ENCODE peak calls at places on chromosomes 2 and 18, in nine cellular contexts. One of them, this sample, is unnamed.

GRCh38 chr2:55120634-55121359 is 70.5 kb upstream of the RTN4 start:
- DNase-seq in body of pancreas: no peak
- DNase-seq in GM12878: no peak
- DNase-seq in OCI-LY7: no peak
- DNase-seq in ascending aorta: no peak
- DNase-seq in IMR-90: peak
- DNase-seq in upper lobe of right lung: peak
- DNase-seq in neural progenitor cell: peak
- DNase-seq in brain microvascular endothelial cell: peak
- DNase-seq in this sample: peak

GRCh38 chr2:229273384-229274338 is 2.6 kb upstream of the PID1 start:
- DNase-seq in neural progenitor cell: peak
- DNase-seq in IMR-90: peak
- DNase-seq in GM12878: peak
- DNase-seq in upper lobe of right lung: peak
- DNase-seq in ascending aorta: no peak
- DNase-seq in body of pancreas: peak
- DNase-seq in OCI-LY7: peak
- DNase-seq in brain microvascular endothelial cell: peak
- DNase-seq in this sample: peak

GRCh38 chr2:86033751-86034680 is 71.7 kb downstream of the POLR1A start:
- DNase-seq in OCI-LY7: no peak
- DNase-seq in body of pancreas: no peak
- DNase-seq in upper lobe of right lung: no peak
- DNase-seq in IMR-90: no peak
- DNase-seq in ascending aorta: no peak
- DNase-seq in brain microvascular endothelial cell: no peak
- DNase-seq in neural progenitor cell: no peak
- DNase-seq in GM12878: no peak
- DNase-seq in this sample: no peak

GRCh38 chr18:28164772-28165483 is 12.0 kb downstream of the CDH2 start:
- DNase-seq in body of pancreas: no peak
- DNase-seq in IMR-90: no peak
- DNase-seq in OCI-LY7: no peak
- DNase-seq in ascending aorta: no peak
- DNase-seq in neural progenitor cell: no peak
- DNase-seq in brain microvascular endothelial cell: no peak
- DNase-seq in GM12878: no peak
- DNase-seq in upper lobe of right lung: no peak
- DNase-seq in this sample: no peak

GRCh38 chr2:65379721-65380171 is 52.7 kb downstream of the SPRED2 start:
- DNase-seq in ascending aorta: no peak
- DNase-seq in upper lobe of right lung: no peak
- DNase-seq in brain microvascular endothelial cell: no peak
- DNase-seq in GM12878: no peak
- DNase-seq in OCI-LY7: no peak
- DNase-seq in neural progenitor cell: no peak
- DNase-seq in IMR-90: no peak
- DNase-seq in body of pancreas: no peak
- DNase-seq in this sample: no peak

GRCh38 chr2:15058015-15058414 is 425.5 kb downstream of the LRATD1 start:
- DNase-seq in IMR-90: no peak
- DNase-seq in upper lobe of right lung: no peak
- DNase-seq in body of pancreas: no peak
- DNase-seq in brain microvascular endothelial cell: no peak
- DNase-seq in ascending aorta: no peak
- DNase-seq in neural progenitor cell: peak
- DNase-seq in GM12878: no peak
- DNase-seq in OCI-LY7: peak
- DNase-seq in this sample: no peak

GRCh38 chr2:36399050-36399449 is 43.5 kb downstream of the CRIM1 start:
- DNase-seq in OCI-LY7: no peak
- DNase-seq in GM12878: no peak
- DNase-seq in brain microvascular endothelial cell: no peak
- DNase-seq in neural progenitor cell: no peak
- DNase-seq in ascending aorta: no peak
- DNase-seq in upper lobe of right lung: no peak
- DNase-seq in IMR-90: no peak
- DNase-seq in body of pancreas: no peak
- DNase-seq in this sample: no peak

GRCh38 chr2:71336802-71337201 is 5.2 kb downstream of the ZNF638 start:
- DNase-seq in neural progenitor cell: no peak
- DNase-seq in GM12878: no peak
- DNase-seq in brain microvascular endothelial cell: no peak
- DNase-seq in OCI-LY7: no peak
- DNase-seq in upper lobe of right lung: no peak
- DNase-seq in ascending aorta: no peak
- DNase-seq in IMR-90: peak
- DNase-seq in body of pancreas: no peak
- DNase-seq in this sample: no peak

GRCh38 chr2:133667-134593 is 87.6 kb upstream of the FAM110C start:
- DNase-seq in upper lobe of right lung: no peak
- DNase-seq in IMR-90: no peak
- DNase-seq in OCI-LY7: no peak
- DNase-seq in body of pancreas: no peak
- DNase-seq in ascending aorta: no peak
- DNase-seq in GM12878: no peak
- DNase-seq in neural progenitor cell: no peak
- DNase-seq in brain microvascular endothelial cell: no peak
- DNase-seq in this sample: no peak

GRCh38 chr2:240567137-240567871 is 980 bp upstream of the RNPEPL1 start:
- DNase-seq in IMR-90: no peak
- DNase-seq in brain microvascular endothelial cell: no peak
- DNase-seq in neural progenitor cell: no peak
- DNase-seq in OCI-LY7: no peak
- DNase-seq in GM12878: no peak
- DNase-seq in upper lobe of right lung: peak
- DNase-seq in body of pancreas: peak
- DNase-seq in ascending aorta: no peak
- DNase-seq in this sample: peak

GRCh38 chr2:240569523-240569997 is 1.3 kb downstream of the RNPEPL1 start:
- DNase-seq in neural progenitor cell: no peak
- DNase-seq in IMR-90: no peak
- DNase-seq in ascending aorta: peak
- DNase-seq in GM12878: no peak
- DNase-seq in brain microvascular endothelial cell: no peak
- DNase-seq in upper lobe of right lung: peak
- DNase-seq in OCI-LY7: peak
- DNase-seq in body of pancreas: peak
- DNase-seq in this sample: no peak

GRCh38 chr2:240568678-240569522 is 616 bp downstream of the RNPEPL1 start:
- DNase-seq in neural progenitor cell: peak
- DNase-seq in GM12878: no peak
- DNase-seq in OCI-LY7: peak
- DNase-seq in body of pancreas: peak
- DNase-seq in upper lobe of right lung: peak
- DNase-seq in ascending aorta: no peak
- DNase-seq in brain microvascular endothelial cell: no peak
- DNase-seq in IMR-90: peak
- DNase-seq in this sample: peak

GRCh38 chr2:240566203-240567136 is 1.8 kb upstream of the RNPEPL1 start:
- DNase-seq in IMR-90: peak
- DNase-seq in brain microvascular endothelial cell: peak
- DNase-seq in OCI-LY7: peak
- DNase-seq in body of pancreas: peak
- DNase-seq in upper lobe of right lung: peak
- DNase-seq in GM12878: peak
- DNase-seq in neural progenitor cell: peak
- DNase-seq in ascending aorta: peak
- DNase-seq in this sample: peak

DNA sequence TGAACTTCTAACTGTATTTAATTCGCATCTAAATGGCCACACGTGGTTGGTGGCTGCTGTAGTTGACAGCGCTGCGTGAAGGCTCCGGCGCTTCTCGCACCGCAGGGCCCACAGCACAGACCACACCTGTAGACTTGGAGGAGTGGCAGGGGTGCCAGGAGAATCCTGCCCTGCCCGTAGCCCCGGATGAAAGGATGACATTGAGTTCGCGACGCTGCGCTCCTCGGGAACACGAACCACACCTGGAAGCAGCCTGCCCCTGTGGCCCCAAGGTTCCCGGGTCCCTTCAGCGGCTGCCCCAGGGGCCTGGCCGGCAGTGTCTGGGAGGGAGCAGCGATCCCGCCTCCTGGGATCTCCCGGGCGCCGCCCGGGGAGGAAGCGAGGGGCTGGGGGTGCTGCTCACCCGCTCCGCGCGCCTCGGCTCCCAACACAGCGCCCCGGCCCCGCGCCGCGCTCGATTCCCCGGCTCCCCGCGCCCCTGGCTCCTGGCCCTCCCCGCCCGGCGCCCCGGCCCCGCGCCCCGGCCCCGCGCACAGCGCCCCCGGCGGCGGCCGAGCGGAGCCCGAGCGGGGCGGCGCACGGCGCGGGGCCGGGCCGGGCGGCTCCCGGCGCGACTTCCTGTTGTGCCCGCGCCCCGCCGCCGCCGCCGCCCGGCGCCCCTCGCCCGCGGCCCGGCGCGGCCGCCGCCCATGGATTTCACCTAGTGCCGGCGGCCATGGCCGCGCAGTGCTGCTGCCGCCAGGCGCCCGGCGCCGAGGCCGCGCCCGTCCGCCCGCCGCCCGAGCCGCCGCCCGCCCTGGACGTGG is at the start of gene RNPEPL1:
- DNase-seq in brain microvascular endothelial cell: no peak
- DNase-seq in neural progenitor cell: peak
- DNase-seq in OCI-LY7: peak
- DNase-seq in GM12878: no peak
- DNase-seq in body of pancreas: peak
- DNase-seq in ascending aorta: no peak
- DNase-seq in upper lobe of right lung: peak
- DNase-seq in IMR-90: no peak
- DNase-seq in this sample: peak
- H3K27ac ChIP-seq in brain microvascular endothelial cell: peak
- H3K27ac ChIP-seq in neural progenitor cell: no peak
- H3K27ac ChIP-seq in OCI-LY7: peak
- H3K27ac ChIP-seq in GM12878: peak
- H3K27ac ChIP-seq in body of pancreas: peak
- H3K27ac ChIP-seq in ascending aorta: peak
- H3K27ac ChIP-seq in upper lobe of right lung: peak
- H3K27ac ChIP-seq in IMR-90: peak
- H3K27ac ChIP-seq in this sample: peak

DNA sequence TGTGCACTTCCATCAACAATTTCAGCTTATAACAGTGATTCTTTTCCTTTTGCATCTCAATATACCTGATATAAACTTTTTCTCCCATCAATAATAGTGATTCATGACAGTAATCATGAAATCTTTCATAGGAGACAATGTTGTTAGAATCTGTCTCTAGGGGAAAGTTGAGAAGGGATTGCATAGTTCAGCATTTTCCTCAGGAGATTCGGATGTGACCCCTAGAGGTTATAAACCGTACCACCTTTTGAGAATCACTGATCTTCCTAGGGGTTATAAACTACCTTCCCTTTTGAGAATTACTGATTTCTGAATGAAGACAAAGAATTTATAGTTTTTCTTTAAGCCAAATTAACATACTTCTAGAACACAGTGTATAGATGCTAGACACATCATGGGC is 53.0 kb upstream of the GALNT3 start:
- DNase-seq in body of pancreas: no peak
- DNase-seq in IMR-90: no peak
- DNase-seq in neural progenitor cell: no peak
- DNase-seq in OCI-LY7: peak
- DNase-seq in GM12878: no peak
- DNase-seq in brain microvascular endothelial cell: no peak
- DNase-seq in ascending aorta: no peak
- DNase-seq in upper lobe of right lung: no peak
- DNase-seq in this sample: no peak
- TF ChIP-seq CTCF in body of pancreas: no peak
- TF ChIP-seq CTCF in IMR-90: no peak
- TF ChIP-seq CTCF in neural progenitor cell: peak
- TF ChIP-seq CTCF in OCI-LY7: peak
- TF ChIP-seq CTCF in GM12878: no peak
- TF ChIP-seq CTCF in brain microvascular endothelial cell: no peak
- TF ChIP-seq CTCF in ascending aorta: no peak
- TF ChIP-seq CTCF in upper lobe of right lung: no peak
- TF ChIP-seq CTCF in this sample: no peak

GRCh38 chr2:168884990-168885389 is 5.2 kb downstream of the SPC25 start:
- DNase-seq in GM12878: no peak
- DNase-seq in neural progenitor cell: no peak
- DNase-seq in IMR-90: peak
- DNase-seq in upper lobe of right lung: no peak
- DNase-seq in ascending aorta: no peak
- DNase-seq in body of pancreas: no peak
- DNase-seq in brain microvascular endothelial cell: no peak
- DNase-seq in OCI-LY7: no peak
- DNase-seq in this sample: no peak

GRCh38 chr2:168894101-168894500 is 3.9 kb upstream of the SPC25 start:
- DNase-seq in ascending aorta: no peak
- DNase-seq in IMR-90: no peak
- DNase-seq in upper lobe of right lung: no peak
- DNase-seq in body of pancreas: no peak
- DNase-seq in brain microvascular endothelial cell: no peak
- DNase-seq in neural progenitor cell: no peak
- DNase-seq in GM12878: no peak
- DNase-seq in OCI-LY7: no peak
- DNase-seq in this sample: no peak

GRCh38 chr2:168892327-168892726 is 2.1 kb upstream of the SPC25 start:
- DNase-seq in upper lobe of right lung: no peak
- DNase-seq in neural progenitor cell: no peak
- DNase-seq in GM12878: no peak
- DNase-seq in IMR-90: no peak
- DNase-seq in ascending aorta: no peak
- DNase-seq in OCI-LY7: no peak
- DNase-seq in brain microvascular endothelial cell: no peak
- DNase-seq in body of pancreas: no peak
- DNase-seq in this sample: no peak

GRCh38 chr2:168890006-168890782 is at the start of gene SPC25:
- DNase-seq in IMR-90: peak
- DNase-seq in OCI-LY7: peak
- DNase-seq in neural progenitor cell: peak
- DNase-seq in upper lobe of right lung: peak
- DNase-seq in ascending aorta: peak
- DNase-seq in body of pancreas: peak
- DNase-seq in brain microvascular endothelial cell: peak
- DNase-seq in GM12878: peak
- DNase-seq in this sample: peak

GRCh38 chr2:168889635-168890005 is 610 bp downstream of the SPC25 start:
- DNase-seq in brain microvascular endothelial cell: no peak
- DNase-seq in neural progenitor cell: no peak
- DNase-seq in IMR-90: no peak
- DNase-seq in GM12878: no peak
- DNase-seq in ascending aorta: no peak
- DNase-seq in body of pancreas: no peak
- DNase-seq in OCI-LY7: peak
- DNase-seq in upper lobe of right lung: no peak
- DNase-seq in this sample: no peak
- H3K4me3 ChIP-seq in brain microvascular endothelial cell: peak
- H3K4me3 ChIP-seq in neural progenitor cell: peak
- H3K4me3 ChIP-seq in IMR-90: peak
- H3K4me3 ChIP-seq in GM12878: peak
- H3K4me3 ChIP-seq in ascending aorta: no peak
- H3K4me3 ChIP-seq in body of pancreas: no peak
- H3K4me3 ChIP-seq in OCI-LY7: peak
- H3K4me3 ChIP-seq in upper lobe of right lung: peak
- H3K4me3 ChIP-seq in this sample: peak

DNA sequence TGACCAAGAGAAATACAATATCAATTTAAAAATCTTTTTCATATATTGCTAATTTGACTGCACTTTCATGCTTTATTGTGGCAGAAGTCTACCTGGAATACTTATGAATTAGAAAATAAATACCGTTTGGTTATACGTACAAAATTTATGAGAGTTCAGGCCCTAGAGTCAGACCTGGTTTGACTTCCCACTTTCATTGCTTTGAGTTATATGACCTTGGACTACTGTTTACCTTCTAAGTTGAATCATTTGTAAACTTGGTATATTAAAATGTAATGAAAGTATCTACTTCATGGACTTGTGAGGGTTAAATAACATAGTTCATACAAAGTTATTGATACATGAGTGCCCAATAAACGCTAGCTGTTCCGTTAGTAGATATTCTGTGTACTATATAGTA is 12.0 kb downstream of the VAPA start:
- DNase-seq in OCI-LY7: no peak
- DNase-seq in IMR-90: no peak
- DNase-seq in ascending aorta: no peak
- DNase-seq in body of pancreas: no peak
- DNase-seq in GM12878: no peak
- DNase-seq in neural progenitor cell: no peak
- DNase-seq in brain microvascular endothelial cell: no peak
- DNase-seq in upper lobe of right lung: no peak
- DNase-seq in this sample: no peak
- H3K27ac ChIP-seq in OCI-LY7: no peak
- H3K27ac ChIP-seq in IMR-90: no peak
- H3K27ac ChIP-seq in ascending aorta: peak
- H3K27ac ChIP-seq in body of pancreas: peak
- H3K27ac ChIP-seq in GM12878: no peak
- H3K27ac ChIP-seq in neural progenitor cell: no peak
- H3K27ac ChIP-seq in brain microvascular endothelial cell: no peak
- H3K27ac ChIP-seq in upper lobe of right lung: no peak
- H3K27ac ChIP-seq in this sample: peak

This sample was measured in heart left ventricle.